ENCODE peak calls at places on chromosomes 3 and 15, in four cellular contexts. P is NB4, J is AG09309, R is ovary. B is an unnamed sample.

GRCh38 chr15:55993804-55994539 is 560 bp upstream of the NEDD4 start:
- DNase-seq in P (peak), J (peak), R (no peak), B (no peak)

GRCh38 chr3:194310060-194310481 is 41.1 kb downstream of the CPN2 start:
- DNase-seq in P (no peak), J (no peak), R (peak), B (no peak)

GRCh38 chr15:82810061-82810862 is 834 bp downstream of the WHAMM start:
- DNase-seq in P (peak), J (no peak), R (no peak), B (no peak)

GRCh38 chr3:179852117-179852886 is 184.4 kb downstream of the PEX5L start:
- DNase-seq in P (peak), J (peak), R (no peak), B (peak)

GRCh38 chr15:48806151-48806550 is 4.7 kb downstream of the CEP152 start:
- DNase-seq in P (peak), J (no peak), R (no peak), B (no peak)

GRCh38 chr3:2655229-2655701 is 454.9 kb downstream of the IL5RA start:
- DNase-seq in P (no peak), J (no peak), R (no peak), B (no peak)

GRCh38 chr15:66053991-66054390 is 184.7 kb downstream of the RAB11A start:
- DNase-seq in P (no peak), J (no peak), R (no peak), B (no peak)

GRCh38 chr15:45146405-45146804 is 16.6 kb downstream of the DUOX1 start:
- DNase-seq in P (no peak), J (no peak), R (no peak), B (no peak)

GRCh38 chr3:169147246-169148008 is 516.1 kb downstream of the MECOM start:
- DNase-seq in P (peak), J (no peak), R (peak), B (no peak)

GRCh38 chr3:132417695-132418520 is 606 bp downstream of the DNAJC13 start:
- DNase-seq in P (peak), J (no peak), R (no peak), B (no peak)

GRCh38 chr3:52195823-52196331 is 2.1 kb upstream of the ALAS1 start:
- DNase-seq in P (peak), J (peak), R (no peak), B (no peak)

GRCh38 chr15:75928680-75929608 is 25.3 kb downstream of the FBXO22 start:
- DNase-seq in P (peak), J (no peak), R (no peak), B (no peak)

GRCh38 chr3:81799403-81799802 is 38.0 kb upstream of the GBE1 start:
- DNase-seq in P (no peak), J (no peak), R (no peak), B (no peak)

GRCh38 chr3:133572158-133573053 is 1.1 kb upstream of the CDV3 start:
- DNase-seq in P (peak), J (no peak), R (peak), B (no peak)

GRCh38 chr3:33008282-33008681 is 56.8 kb downstream of the CCR4 start:
- DNase-seq in P (no peak), J (no peak), R (no peak), B (no peak)

GRCh38 chr3:105304487-105304886 is 62.2 kb upstream of the ALCAM start:
- DNase-seq in P (no peak), J (no peak), R (no peak), B (peak)

GRCh38 chr15:46080018-46080417 is 445.2 kb downstream of the SQOR start:
- DNase-seq in P (no peak), J (no peak), R (no peak), B (no peak)

GRCh38 chr15:55407631-55407948 is 569 bp downstream of the CCPG1 start:
- DNase-seq in P (no peak), J (no peak), R (no peak), B (no peak)

GRCh38 chr3:13884851-13885703 is 5.2 kb upstream of the WNT7A start:
- DNase-seq in P (peak), J (no peak), R (peak), B (no peak)

GRCh38 chr3:126999383-126999782 is 16.5 kb downstream of the PLXNA1 start:
- DNase-seq in P (no peak), J (no peak), R (no peak), B (no peak)

GRCh38 chr15:96428742-96429141 is 98.2 kb downstream of the NR2F2 start:
- DNase-seq in P (no peak), J (peak), R (no peak), B (peak)

GRCh38 chr3:24595801-24596200 is 101.2 kb upstream of the THRB start:
- DNase-seq in P (no peak), J (peak), R (no peak), B (no peak)

GRCh38 chr15:38623744-38624143 is 59.1 kb upstream of the RASGRP1 start:
- DNase-seq in P (no peak), J (no peak), R (no peak), B (no peak)

GRCh38 chr3:127209155-127209839 is 16.4 kb downstream of the PRR23E start:
- DNase-seq in P (no peak), J (no peak), R (peak), B (no peak)

GRCh38 chr15:85804481-85805165 is 9.9 kb upstream of the KLHL25 start:
- DNase-seq in P (no peak), J (no peak), R (no peak), B (no peak)

GRCh38 chr3:99878005-99878404 is 60.3 kb downstream of the CMSS1 start:
- DNase-seq in P (peak), J (no peak), R (no peak), B (no peak)

GRCh38 chr15:37926136-37926535 is 8.3 kb upstream of the TMCO5A start:
- DNase-seq in P (no peak), J (no peak), R (no peak), B (no peak)

GRCh38 chr15:32042269-32042996 is 12.1 kb downstream of the CHRNA7 start:
- DNase-seq in P (no peak), J (no peak), R (no peak), B (no peak)
- TF ChIP-seq CTCF in P (no peak), J (no peak), R (no peak), B (no peak)

GRCh38 chr3:48428088-48428862 is 1.6 kb downstream of the PLXNB1 start:
- DNase-seq in P (no peak), J (no peak), R (no peak), B (no peak)

GRCh38 chr3:48426401-48426909 is 3.4 kb downstream of the PLXNB1 start:
- DNase-seq in P (no peak), J (no peak), R (no peak), B (no peak)

GRCh38 chr3:48427630-48427962 is 2.3 kb downstream of the PLXNB1 start:
- DNase-seq in P (no peak), J (no peak), R (no peak), B (no peak)

GRCh38 chr3:48425281-48425812 is 4.5 kb downstream of the PLXNB1 start:
- DNase-seq in P (no peak), J (no peak), R (peak), B (no peak)

GRCh38 chr3:48426944-48427629 is 2.8 kb downstream of the PLXNB1 start:
- DNase-seq in P (no peak), J (no peak), R (no peak), B (no peak)
- H3K4me3 ChIP-seq in P (no peak), J (no peak), R (peak), B (peak)

GRCh38 chr15:30904812-30905211 is 1.1 kb downstream of the FAN1 start:
- DNase-seq in P (peak), J (no peak), R (no peak), B (no peak)

GRCh38 chr15:30903497-30904187 is at the start of gene FAN1:
- DNase-seq in P (peak), J (peak), R (peak), B (peak)

GRCh38 chr15:30906366-30906765 is 2.7 kb downstream of the FAN1 start:
- DNase-seq in P (no peak), J (no peak), R (no peak), B (no peak)

GRCh38 chr15:30901889-30902288 is 1.8 kb upstream of the FAN1 start:
- DNase-seq in P (no peak), J (no peak), R (no peak), B (no peak)

DNA sequence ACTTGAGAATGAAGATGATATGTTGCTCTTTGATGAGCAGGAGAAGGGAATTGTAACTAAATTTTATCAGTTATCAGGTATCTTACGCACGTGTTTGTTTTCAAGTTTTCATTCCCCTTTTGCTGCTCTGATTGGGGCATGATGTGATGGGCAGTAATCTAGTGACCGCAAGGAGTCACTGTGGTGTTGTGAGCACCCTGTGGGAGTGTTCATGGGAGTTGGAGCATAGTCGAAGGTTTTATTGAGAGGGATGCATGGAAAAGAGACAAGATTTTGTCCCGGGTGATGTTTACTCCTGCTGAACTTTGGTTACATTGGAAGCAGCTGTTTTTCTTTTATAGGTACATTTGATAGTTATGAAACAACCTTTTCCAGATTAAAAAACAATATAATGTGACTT is 2.1 kb downstream of the FAN1 start:
- DNase-seq in P (no peak), J (no peak), R (no peak), B (no peak)
- TF ChIP-seq CTCF in P (no peak), J (peak), R (no peak), B (no peak)

GRCh38 chr3:181718416-181718815 is 6.7 kb downstream of the SOX2 start:
- DNase-seq in P (no peak), J (no peak), R (no peak), B (no peak)
- H3K4me3 ChIP-seq in P (no peak), J (no peak), R (no peak), B (no peak)

GRCh38 chr15:67906382-67906781 is 66.5 kb upstream of the RNU6-1 start:
- DNase-seq in P (no peak), J (no peak), R (no peak), B (no peak)
- TF ChIP-seq CTCF in P (no peak), J (peak), R (no peak), B (no peak)

GRCh38 chr3:172711457-172711800 is 562 bp upstream of the NCEH1 start:
- DNase-seq in P (peak), J (no peak), R (no peak), B (no peak)
- H3K4me3 ChIP-seq in P (peak), J (peak), R (peak), B (peak)